ENCODE peak calls at places on chromosomes 13 and 19, in six cellular contexts. A, N, P, T, X and D are unnamed samples.
A peak's percentile ranks its signal among the peaks of the same experiment; 100 is the strongest.

GRCh38 chr13:99930925-99931324 is 40.6 kb downstream of the ZIC5 start:
- DNase-seq in A (no peak), N (no peak), P (no peak), T (no peak), X (no peak), D (no peak)

GRCh38 chr13:27625839-27626238 is 4.1 kb downstream of the POLR1D start:
- DNase-seq in A (no peak), N (no peak), P (no peak), T (no peak), X (no peak), D (no peak)

GRCh38 chr13:99198630-99199029 is 2.0 kb upstream of the UBAC2 start:
- DNase-seq in A (no peak), N (no peak), P (no peak), T (no peak), X (no peak), D (no peak)

GRCh38 chr13:32984857-32985626 is 31.2 kb upstream of the KL start:
- DNase-seq in A (no peak), N (peak; percentile 54), P (peak; percentile 56), T (peak; percentile 24), X (no peak), D (peak; percentile 18)

GRCh38 chr19:37218592-37218935 is 550 bp downstream of the ZNF383 start:
- DNase-seq in A (no peak), N (no peak), P (no peak), T (no peak), X (no peak), D (no peak)

GRCh38 chr13:98475521-98475920 is 101.4 kb downstream of the STK24 start:
- DNase-seq in A (no peak), N (no peak), P (no peak), T (no peak), X (peak; percentile 93), D (no peak)

GRCh38 chr19:56217039-56217949 is 15.2 kb downstream of the ZSCAN5C start:
- DNase-seq in A (no peak), N (no peak), P (no peak), T (no peak), X (peak; percentile 66), D (no peak)

GRCh38 chr19:3503036-3503572 is 2.6 kb upstream of the DOHH start:
- DNase-seq in A (no peak), N (no peak), P (no peak), T (no peak), X (no peak), D (no peak)

GRCh38 chr19:47099576-47100050 is 14.0 kb downstream of the ZC3H4 start:
- DNase-seq in A (no peak), N (no peak), P (no peak), T (no peak), X (no peak), D (no peak)

GRCh38 chr13:83153833-83154232 is 728.4 kb downstream of the SLITRK1 start:
- DNase-seq in A (no peak), N (no peak), P (peak; percentile 93), T (no peak), X (no peak), D (no peak)

GRCh38 chr13:114121496-114122466 is 10.6 kb downstream of the RASA3 start:
- DNase-seq in A (no peak), N (no peak), P (no peak), T (no peak), X (no peak), D (peak; percentile 9)

GRCh38 chr13:81184556-81185265 is 843.8 kb upstream of the SPRY2 start:
- DNase-seq in A (no peak), N (no peak), P (no peak), T (peak; percentile 1), X (no peak), D (no peak)

GRCh38 chr13:33150146-33150545 is 133.9 kb downstream of the KL start:
- DNase-seq in A (no peak), N (no peak), P (no peak), T (no peak), X (no peak), D (no peak)